ENCODE peak calls at places on chromosomes 5 and 9, in eight cellular contexts. S is A172, X is dermis blood vessel endothelial cell, Z is Daoy, H is COLO829, P is heart right ventricle, D is T-cell, F is omental fat pad. O is an unnamed sample.

GRCh38 chr5:137022043-137022442 is 477.1 kb downstream of the SPOCK1 start:
- DNase-seq in D (no peak), H (no peak), X (no peak), P (peak; percentile 33), S (peak; percentile 8), Z (no peak), F (no peak), O (peak; percentile 55)

GRCh38 chr9:86979686-86980085 is 32.4 kb upstream of the GAS1 start:
- DNase-seq in F (no peak), P (no peak), H (no peak), Z (no peak), S (no peak), D (no peak), X (no peak), O (no peak)

GRCh38 chr5:179558912-179559279 is 8.5 kb downstream of the RUFY1 start:
- DNase-seq in D (no peak), X (peak; percentile 80), F (no peak), H (no peak), P (no peak), S (peak; percentile 46), Z (peak; percentile 28), O (no peak)

GRCh38 chr9:83266618-83267543 is 203.9 kb upstream of the RASEF start:
- DNase-seq in P (peak; percentile 67), D (no peak), S (peak; percentile 68), X (peak; percentile 63), Z (peak; percentile 49), F (no peak), H (peak; percentile 40), O (peak; percentile 56)

GRCh38 chr9:23821400-23822181 is 4.4 kb downstream of the ELAVL2 start:
- DNase-seq in D (no peak), S (no peak), F (no peak), H (no peak), X (peak; percentile 13), P (no peak), Z (no peak), O (no peak)

GRCh38 chr5:1240496-1241260 is 15.5 kb downstream of the SLC6A18 start:
- DNase-seq in S (no peak), P (no peak), F (no peak), D (no peak), X (no peak), Z (no peak), H (no peak), O (no peak)

GRCh38 chr5:160516696-160517530 is 95.3 kb downstream of the PTTG1 start:
- DNase-seq in S (no peak), F (no peak), X (no peak), D (no peak), P (no peak), H (no peak), Z (no peak), O (no peak)

GRCh38 chr9:125413579-125413978 is 152.0 kb downstream of the GAPVD1 start:
- DNase-seq in Z (no peak), H (no peak), X (no peak), F (no peak), D (no peak), P (no peak), S (no peak), O (no peak)

GRCh38 chr5:65762234-65762633 is 40.2 kb downstream of the NLN start:
- DNase-seq in X (no peak), H (no peak), D (no peak), P (no peak), F (no peak), S (no peak), Z (peak; percentile 28), O (no peak)

GRCh38 chr9:92561374-92562329 is 25.9 kb upstream of the ECM2 start:
- DNase-seq in H (no peak), X (no peak), S (peak; percentile 56), F (no peak), D (no peak), Z (no peak), P (no peak), O (no peak)

GRCh38 chr5:173928871-173929574 is 40.9 kb downstream of the CPEB4 start:
- DNase-seq in D (no peak), Z (no peak), S (no peak), F (no peak), H (no peak), X (no peak), P (no peak), O (no peak)

O was measured in left ventricle myocardium inferior.